ENCODE peak calls at places on chromosomes 4 and X, in ten cellular contexts. J is psoas muscle, W is ascending aorta, I is aorta, C is A549, H is OCI-LY7, T is cardiac muscle cell, O is HCT116, Z is SJCRH30, G is GM23248. B is an unnamed sample.
A peak's percentile ranks its signal among the peaks of the same experiment; 100 is the strongest.

GRCh38 chr4:172124656-172125308 is 311.6 kb downstream of the GALNTL6 start:
- DNase-seq in T (no peak), H (no peak), J (no peak), O (no peak), C (no peak), Z (no peak), W (no peak), I (no peak), G (no peak), B (no peak)

GRCh38 chr4:188993871-188994270 is 854.6 kb downstream of the TRIML1 start:
- DNase-seq in W (no peak), J (no peak), C (no peak), T (no peak), I (no peak), Z (no peak), H (no peak), G (no peak), O (no peak), B (no peak)

GRCh38 chrX:136629084-136629750 is 18.7 kb upstream of the CD40LG start:
- DNase-seq in Z (no peak), G (no peak), I (no peak), W (no peak), T (no peak), J (no peak), O (no peak), C (no peak), H (no peak), B (no peak)

GRCh38 chr4:71992571-71992970 is 39.2 kb upstream of the NPFFR2 start:
- DNase-seq in Z (peak; percentile 47), I (no peak), O (no peak), T (no peak), H (no peak), J (no peak), C (no peak), W (no peak), G (no peak), B (no peak)

GRCh38 chr4:58602701-58603359 is 1492.6 kb upstream of the IGFBP7 start:
- DNase-seq in J (no peak), Z (no peak), G (no peak), T (no peak), O (no peak), C (no peak), I (no peak), W (no peak), H (no peak), B (no peak)

GRCh38 chr4:153611679-153612078 is 72.4 kb upstream of the TLR2 start:
- DNase-seq in W (no peak), J (no peak), Z (no peak), T (no peak), O (no peak), G (peak; percentile 12), H (no peak), I (no peak), C (no peak), B (no peak)

GRCh38 chrX:71998836-71999509 is 88.3 kb downstream of the NHSL2 start:
- DNase-seq in H (peak; percentile 40), J (no peak), C (peak; percentile 46), Z (peak; percentile 66), G (peak; percentile 51), W (no peak), I (no peak), T (peak; percentile 37), O (peak; percentile 12), B (peak; percentile 36)

GRCh38 chr4:113499696-113500095 is 261.8 kb downstream of the CAMK2D start:
- DNase-seq in C (no peak), O (no peak), Z (peak; percentile 6), J (no peak), G (peak; percentile 85), H (no peak), W (no peak), T (no peak), I (no peak), B (no peak)

GRCh38 chr4:146790515-146790914 is 151.8 kb downstream of the POU4F2 start:
- DNase-seq in J (no peak), Z (no peak), H (no peak), I (no peak), W (no peak), T (no peak), C (no peak), O (no peak), G (peak; percentile 2), B (no peak)

GRCh38 chr4:48905363-48906015 is 1.1 kb downstream of the OCIAD2 start:
- DNase-seq in W (no peak), T (no peak), H (no peak), O (no peak), I (no peak), J (no peak), Z (no peak), C (peak; percentile 54), G (peak; percentile 58), B (no peak)

GRCh38 chrX:71619193-71619592 is 882 bp upstream of the CXCR3 start:
- DNase-seq in G (no peak), C (no peak), T (no peak), O (no peak), Z (no peak), J (no peak), H (no peak), W (no peak), I (no peak), B (no peak)

DNA sequence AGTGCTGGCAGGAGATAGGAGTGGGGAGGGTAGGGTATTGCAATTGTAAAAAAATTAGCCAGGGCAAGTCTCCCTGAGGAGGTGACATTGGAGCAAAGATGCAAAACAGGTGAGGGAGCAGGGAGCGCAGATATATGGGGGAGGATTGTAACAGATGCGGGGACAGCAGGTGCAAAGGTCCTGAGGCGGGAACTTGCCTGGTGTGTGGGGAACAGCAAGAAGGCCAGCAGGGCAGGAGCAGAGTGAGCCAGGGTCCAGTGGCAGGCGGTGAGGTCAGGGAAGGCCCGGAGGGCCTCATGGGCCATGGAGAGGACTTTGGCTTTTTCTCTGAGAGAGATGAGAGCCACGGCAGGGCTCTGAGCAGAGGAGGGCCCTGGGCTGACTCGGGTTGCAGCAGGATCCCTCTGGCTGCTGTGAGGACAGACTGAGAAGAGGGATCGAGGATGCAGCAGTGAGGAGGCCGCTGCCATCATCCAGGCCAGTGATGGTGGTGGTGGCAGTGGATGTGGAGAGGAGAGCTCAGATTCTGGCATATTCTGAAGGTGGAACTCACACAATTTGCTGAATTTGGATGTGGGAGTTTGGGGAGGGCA is 6.2 kb downstream of the PORCN start:
- DNase-seq in O (no peak), H (no peak), T (no peak), I (no peak), J (no peak), C (no peak), W (no peak), Z (no peak), G (no peak), B (no peak)
- H3K4me3 ChIP-seq in O (no peak overlapping the region), H (no peak overlapping the region), T (no peak overlapping the region), I (no peak overlapping the region), J (no peak overlapping the region), C (no peak overlapping the region), W (no peak overlapping the region), Z (no peak overlapping the region), G (no peak overlapping the region), B (no peak overlapping the region)

DNA sequence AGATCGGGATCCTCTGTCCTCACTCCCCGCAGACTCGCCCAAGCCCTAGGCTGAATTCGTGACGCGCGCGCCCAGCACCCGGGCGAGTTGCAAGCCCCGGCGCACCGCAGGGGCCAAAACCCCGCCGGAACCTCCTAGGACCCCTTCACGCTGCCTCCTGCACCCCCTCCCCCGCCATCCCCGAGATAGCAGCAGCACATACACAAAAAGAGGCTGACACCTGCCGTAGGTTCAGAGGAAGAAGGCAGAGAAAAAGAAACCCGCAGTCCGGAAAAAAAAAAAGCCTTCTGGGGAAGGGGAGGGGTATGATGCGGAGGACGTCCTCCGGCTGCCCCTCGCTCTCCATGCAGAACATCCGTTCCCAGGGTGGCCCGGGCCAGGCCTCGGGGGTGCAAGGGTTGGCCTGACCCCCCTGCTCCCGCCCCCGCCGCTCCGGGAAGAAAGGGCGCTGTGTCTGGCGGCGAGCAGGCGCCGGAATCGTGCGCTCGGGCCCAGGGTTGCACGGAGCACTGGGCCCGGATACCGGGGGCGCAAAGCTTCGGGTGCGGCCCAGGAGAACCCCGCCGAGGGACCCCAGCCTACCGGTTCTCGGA is 2.5 kb downstream of the NLGN4X start:
- DNase-seq in W (no peak), G (no peak), C (no peak), O (no peak), I (no peak), T (peak; percentile 65), J (no peak), H (no peak), Z (no peak), B (no peak)
- H3K4me1 ChIP-seq in W (no peaks in the 10 kb centered on the region), G (no peaks in the 10 kb centered on the region), C (no peaks in the 10 kb centered on the region), O (no peaks in the 10 kb centered on the region), I (no peaks in the 10 kb centered on the region), T (no peaks in the 10 kb centered on the region), J (no peaks in the 10 kb centered on the region), H (no peaks in the 10 kb centered on the region), Z (no peaks in the 10 kb centered on the region), B (no peaks in the 10 kb centered on the region)

DNA sequence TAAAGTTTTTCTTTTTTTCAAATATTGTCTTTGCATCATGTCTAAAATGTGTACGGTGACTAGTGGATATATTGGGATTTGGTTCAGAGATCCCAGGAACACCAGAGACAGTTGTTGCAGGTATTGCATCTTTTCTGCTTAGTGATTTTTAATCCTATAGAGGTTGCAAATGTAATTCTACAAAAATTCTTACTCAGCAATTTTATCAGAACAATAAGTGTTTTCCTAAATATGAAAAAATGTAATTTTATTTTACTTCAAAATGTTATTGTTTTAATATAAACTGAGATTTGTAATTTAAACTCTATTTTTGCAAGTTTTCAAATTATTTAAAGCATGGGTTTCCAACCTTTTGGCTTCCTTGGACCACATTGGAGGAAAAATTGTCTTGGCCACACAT is 8.2 kb downstream of the ZNF718 start:
- DNase-seq in G (no peak), T (no peak), W (no peak), C (no peak), H (no peak), J (no peak), Z (no peak), O (no peak), I (no peak), B (no peak)
- H3K9me3 ChIP-seq in G (no peaks in the 10 kb centered on the region), T (no peaks in the 10 kb centered on the region), W (peaks cover 8% of the 10 kb centered on the region), C (peaks cover 33% of the 10 kb centered on the region), H (peaks cover 37% of the 10 kb centered on the region), J (peaks cover 32% of the 10 kb centered on the region), Z (peaks cover 17% of the 10 kb centered on the region), O (peaks cover 16% of the 10 kb centered on the region), I (peaks cover 7% of the 10 kb centered on the region), B (no peaks in the 10 kb centered on the region)

DNA sequence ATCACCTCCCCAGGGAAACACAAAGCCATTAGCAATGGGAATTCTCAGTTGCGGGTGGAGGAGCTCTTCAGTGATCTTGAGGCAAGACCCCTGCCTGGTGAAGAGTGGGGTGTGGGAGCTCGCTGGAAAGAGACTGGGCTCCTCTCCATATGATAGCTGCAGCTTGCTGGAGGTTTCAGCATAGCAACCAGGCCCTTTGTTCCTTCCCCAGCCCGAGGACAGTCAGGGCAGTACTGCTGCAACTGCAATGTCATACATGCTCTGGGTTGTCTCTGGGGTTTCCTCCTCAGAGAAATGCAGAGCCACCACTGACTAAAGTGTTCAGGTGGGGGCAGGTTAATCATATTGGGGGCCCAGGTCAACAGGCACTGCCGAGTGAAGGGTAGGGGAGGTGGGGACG is 81.3 kb downstream of the ARHGAP24 start:
- DNase-seq in J (no peak), H (no peak), G (no peak), O (no peak), I (no peak), C (no peak), Z (no peak), T (no peak), W (no peak), B (no peak)
- H3K4me3 ChIP-seq in J (no peak overlapping the region), H (no peak overlapping the region), G (no peak overlapping the region), O (no peak overlapping the region), I (no peak overlapping the region), C (no peak overlapping the region), Z (no peak overlapping the region), T (no peak overlapping the region), W (no peak overlapping the region), B (no peak overlapping the region)